ENCODE peak calls at places on chromosomes 2 and 18, in four cellular contexts. R is fibroblast of villous mesenchyme, P is K562, G is adrenal gland. D is an unnamed sample.

GRCh38 chr2:225310745-225311144 is 88.8 kb upstream of the NYAP2 start:
- DNase-seq in R (no peak), P (no peak), G (no peak), D (no peak)

GRCh38 chr2:165149439-165149838 is 54.4 kb downstream of the SCN3A start:
- DNase-seq in G (no peak), R (no peak), P (no peak), D (no peak)

GRCh38 chr2:181682795-181683517 is 2.6 kb upstream of the NEUROD1 start:
- DNase-seq in R (no peak), P (no peak), G (no peak), D (no peak)

GRCh38 chr2:9658972-9659371 is 28.2 kb upstream of the YWHAQ start:
- DNase-seq in G (no peak), P (no peak), R (peak; percentile 66), D (peak; percentile 69)

GRCh38 chr2:19902272-19902730 is 518 bp upstream of the TTC32 start:
- DNase-seq in P (no peak), G (no peak), R (no peak), D (no peak)

GRCh38 chr2:20326163-20326780 is 24.4 kb downstream of the PUM2 start:
- DNase-seq in G (peak; percentile 46), R (peak; percentile 62), P (peak; percentile 48), D (no peak)

GRCh38 chr2:20488136-20488705 is 41.3 kb downstream of the RHOB start:
- DNase-seq in P (no peak), R (no peak), G (no peak), D (no peak)

GRCh38 chr2:211512746-211513145 is 956.3 kb downstream of the CPS1 start:
- DNase-seq in G (no peak), R (no peak), P (no peak), D (peak; percentile 70)

GRCh38 chr18:61575419-61575818 is 242.2 kb downstream of the CDH20 start:
- DNase-seq in G (no peak), P (no peak), R (no peak), D (no peak)

GRCh38 chr2:217108086-217108485 is 248.2 kb upstream of the TNP1 start:
- DNase-seq in G (no peak), R (no peak), P (no peak), D (no peak)

GRCh38 chr18:8901019-8901418 is 195.7 kb downstream of the MTCL1 start:
- DNase-seq in G (no peak), R (no peak), P (no peak), D (no peak)

DNA sequence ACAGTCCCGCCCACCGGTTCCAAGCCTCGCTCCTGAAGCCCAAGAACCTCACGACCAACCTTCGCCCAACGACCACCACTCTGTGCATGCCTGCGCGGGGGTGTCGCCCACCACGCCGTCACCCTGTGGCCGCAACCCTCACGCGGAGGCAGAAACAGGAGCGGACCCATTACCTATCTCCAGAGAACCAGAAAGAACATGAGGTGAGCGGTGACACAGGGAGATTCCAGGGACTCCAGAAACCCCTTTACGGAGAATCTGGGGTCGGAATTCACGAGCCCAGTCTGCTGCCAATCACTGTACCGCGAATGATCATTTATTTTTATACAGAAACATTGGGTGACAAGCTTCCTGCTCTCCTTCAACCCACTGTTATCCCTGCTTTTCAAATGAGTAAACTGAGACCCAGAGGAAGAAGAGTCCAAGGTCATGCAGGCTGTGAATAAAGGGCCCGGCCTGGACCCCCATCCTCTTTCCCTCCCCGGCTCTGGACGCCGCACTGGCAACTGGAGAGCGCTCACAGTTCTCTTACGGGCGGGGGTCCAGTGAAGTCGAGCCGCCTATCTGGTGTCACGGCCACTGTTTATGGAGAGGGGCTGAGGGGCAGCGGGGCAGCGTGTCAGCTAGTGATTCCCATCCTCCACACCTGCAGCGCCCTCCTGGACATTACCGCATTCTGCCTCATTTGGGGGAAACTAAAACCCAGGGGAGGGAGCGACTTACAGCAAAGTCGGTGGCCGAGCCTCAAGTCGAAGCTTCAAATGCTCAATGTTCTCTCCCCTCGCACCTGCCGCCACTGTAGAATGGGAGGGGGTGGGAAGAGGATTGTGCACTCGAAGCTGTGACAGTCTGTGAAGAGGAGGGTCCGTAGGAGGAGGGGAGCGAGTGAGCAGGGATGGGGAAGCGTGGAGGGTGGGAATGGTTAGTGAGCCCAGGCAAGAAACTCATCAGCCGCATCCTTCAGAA is 723 bp upstream of the SLC30A3 start:
- DNase-seq in P (no peak), R (no peak), G (no peak), D (no peak)
- H3K4me3 ChIP-seq in P (peak overlapping the region; percentile 53), R (peak overlapping the region; percentile 54), G (peak overlapping the region; percentile 20), D (no peak overlapping the region)

GRCh38 chr18:49394191-49394590 is 66.3 kb downstream of the DYM start:
- DNase-seq in G (no peak), R (no peak), P (no peak), D (no peak)
- H3K4me3 ChIP-seq in G (no peak overlapping the region), R (no peak overlapping the region), P (no peak overlapping the region), D (no peak overlapping the region)

GRCh38 chr2:72955188-72956049 is 38.1 kb downstream of the EMX1 start:
- DNase-seq in P (no peak), R (no peak), G (no peak), D (no peak)
- H3K4me3 ChIP-seq in P (no peak overlapping the region), R (no peak overlapping the region), G (no peak overlapping the region), D (no peak overlapping the region)

DNA sequence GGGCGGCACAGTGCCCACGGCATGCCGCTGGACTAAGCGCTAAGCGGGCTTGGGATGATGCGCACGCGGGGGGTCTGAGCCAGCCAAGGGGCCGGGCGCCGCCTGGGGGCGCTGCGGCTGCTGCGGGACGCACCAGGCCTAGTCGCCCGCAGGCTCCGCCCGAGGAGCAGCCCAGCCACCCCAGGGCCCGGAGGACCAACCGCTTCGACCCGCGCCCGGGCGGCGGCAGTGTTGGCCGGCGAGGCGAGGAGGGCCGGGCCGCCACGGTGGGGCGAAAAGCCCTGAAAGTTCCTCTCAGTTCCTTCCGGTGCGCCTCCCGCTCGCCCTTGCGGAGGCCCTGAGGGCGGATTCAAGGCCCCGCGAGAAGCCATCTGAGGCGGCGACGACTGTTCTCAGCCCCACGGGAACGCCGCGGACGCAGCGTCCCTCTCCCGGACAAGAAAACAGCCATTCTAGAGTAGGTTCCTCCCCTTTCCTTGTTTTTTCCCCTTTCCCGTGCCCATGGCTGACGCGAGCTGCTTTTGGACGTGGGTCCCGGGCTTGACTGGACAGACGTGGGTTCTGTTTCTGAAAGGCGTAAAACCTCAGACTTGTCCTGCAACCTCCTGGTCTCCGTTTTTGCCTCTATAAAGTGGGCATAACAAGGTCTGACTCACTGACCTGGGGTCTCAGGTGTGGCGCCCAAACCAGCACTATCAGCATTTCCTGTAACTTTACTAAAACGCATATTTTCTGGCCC is at the start of gene ANKAR:
- DNase-seq in R (peak; percentile 92), G (peak; percentile 91), P (no peak), D (no peak)
- H3K4me3 ChIP-seq in R (peak within 1 kb of the TSS; percentile 64), G (peak within 1 kb of the TSS; percentile 51), P (no peak within 1 kb of the TSS), D (peak within 1 kb of the TSS; percentile 80)

GRCh38 chr2:11892041-11892440 is 145.6 kb downstream of the LPIN1 start:
- DNase-seq in P (no peak), R (no peak), G (no peak), D (no peak)
- H3K4me3 ChIP-seq in P (no peak overlapping the region), R (no peak overlapping the region), G (no peak overlapping the region), D (no peak overlapping the region)

GRCh38 chr18:7618821-7619410 is 51.8 kb downstream of the PTPRM start:
- DNase-seq in R (no peak), G (no peak), P (no peak), D (no peak)
- H3K4me3 ChIP-seq in R (no peak overlapping the region), G (no peak overlapping the region), P (no peak overlapping the region), D (peak overlapping the region; percentile 40)

DNA sequence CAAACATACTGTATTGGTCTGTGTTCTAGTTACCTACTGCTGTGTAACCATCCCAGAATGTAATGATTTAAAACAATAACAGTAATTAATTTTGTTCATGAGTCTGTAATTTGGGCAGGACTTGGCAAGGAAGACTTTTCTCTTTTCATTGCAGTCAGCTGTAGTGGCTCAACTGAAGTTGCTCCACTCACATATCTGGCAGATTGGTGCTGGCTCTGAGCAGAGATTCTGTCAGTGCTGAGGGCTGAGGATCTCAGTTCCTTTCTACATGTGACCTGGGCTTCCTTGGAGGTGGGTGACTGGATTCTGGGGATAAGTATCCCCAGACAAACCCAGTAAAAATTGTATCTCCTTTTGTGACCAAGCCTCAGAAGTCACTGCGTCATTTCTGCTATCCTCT is 26.6 kb downstream of the PTPN4 start:
- DNase-seq in P (no peak), G (no peak), R (no peak), D (no peak)
- H3K4me3 ChIP-seq in P (no peak overlapping the region), G (no peak overlapping the region), R (no peak overlapping the region), D (no peak overlapping the region)

DNA sequence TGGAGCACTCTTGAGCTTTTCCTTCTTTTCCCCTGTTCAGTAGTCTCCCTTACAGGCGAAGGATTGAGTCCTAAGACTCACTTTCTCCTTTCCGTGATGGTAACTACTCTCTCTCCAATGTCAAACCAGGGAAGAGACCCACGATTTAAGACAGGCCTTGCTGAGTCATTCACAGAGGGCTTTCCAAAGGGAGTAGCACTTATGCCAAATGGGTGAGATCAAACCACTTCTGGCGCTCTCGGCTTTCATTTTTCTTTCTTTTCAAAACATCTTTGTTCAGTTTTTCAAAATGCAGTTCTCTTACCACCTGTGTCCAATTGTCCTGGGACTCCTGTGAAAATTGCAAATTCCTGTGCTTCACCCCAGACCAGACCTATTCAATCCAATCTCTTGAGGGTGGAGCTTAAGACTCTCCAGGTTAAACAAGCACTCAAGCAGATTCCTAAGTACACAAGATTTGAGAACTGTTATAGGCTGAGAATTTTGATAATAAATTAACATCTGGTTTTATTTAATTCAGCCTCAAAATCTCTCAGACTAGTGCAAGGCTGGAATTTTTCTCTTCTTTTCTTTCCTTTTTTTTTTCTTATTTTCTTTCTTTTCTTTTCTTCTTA is 14.4 kb upstream of the MRPL19 start:
- DNase-seq in R (peak; percentile 32), G (no peak), P (no peak), D (no peak)
- H3K4me3 ChIP-seq in R (no peak overlapping the region), G (no peak overlapping the region), P (no peak overlapping the region), D (no peak overlapping the region)

GRCh38 chr18:12336251-12336650 is 28.2 kb downstream of the TUBB6 start:
- DNase-seq in G (no peak), P (no peak), R (no peak), D (peak; percentile 43)
- H3K4me3 ChIP-seq in G (no peak overlapping the region), P (no peak overlapping the region), R (no peak overlapping the region), D (no peak overlapping the region)

GRCh38 chr2:152098798-152099654 is at the start of gene CACNB4:
- DNase-seq in G (peak; percentile 25), R (peak; percentile 8), P (no peak), D (no peak)

GRCh38 chr2:152100961-152101360 is 2.1 kb upstream of the CACNB4 start:
- DNase-seq in G (no peak), P (no peak), R (no peak), D (no peak)

GRCh38 chr2:152098033-152098797 is 629 bp downstream of the CACNB4 start:
- DNase-seq in R (peak; percentile 23), P (no peak), G (peak; percentile 24), D (no peak)

GRCh38 chr2:152097291-152098032 is 1.4 kb downstream of the CACNB4 start:
- DNase-seq in R (peak; percentile 45), P (no peak), G (no peak), D (no peak)

GRCh38 chr2:152099655-152100050 is 809 bp upstream of the CACNB4 start:
- DNase-seq in G (no peak), R (no peak), P (no peak), D (no peak)
- H3K4me3 ChIP-seq in G (peak overlapping the region; percentile 66), R (no peak overlapping the region), P (no peak overlapping the region), D (peak overlapping the region; percentile 59)